ENCODE peak calls at places on chromosomes 7 and 10, in ten cellular contexts. Y, Q, R, U, P, Z, D, M, I and L are unnamed samples. For H3K27me3 and H3K4me1, the result is how much of the 10 kb centered on the place peaks cover.

GRCh38 chr7:26091933-26092332 is 60.1 kb upstream of the NFE2L3 start:
- DNase-seq in Y (no peak), Q (peak), R (no peak), U (no peak), P (peak), Z (no peak), D (no peak), M (no peak), I (no peak), L (no peak)

GRCh38 chr7:111771638-111772037 is 209.3 kb upstream of the IMMP2L start:
- DNase-seq in Y (no peak), Q (peak), R (no peak), U (no peak), P (no peak), Z (no peak), D (no peak), M (no peak), I (no peak), L (no peak)

GRCh38 chr7:150738092-150739044 is 1.1 kb downstream of the GIMAP5 start:
- DNase-seq in Y (no peak), Q (no peak), R (no peak), U (no peak), P (peak), Z (no peak), D (no peak), M (no peak), I (no peak), L (no peak)

GRCh38 chr7:157299613-157300405 is 37.0 kb upstream of the DNAJB6 start:
- DNase-seq in Y (no peak), Q (peak), R (no peak), U (no peak), P (peak), Z (no peak), D (no peak), M (no peak), I (no peak), L (no peak)

GRCh38 chr10:29039659-29040309 is 249.1 kb upstream of the LYZL1 start:
- DNase-seq in Y (no peak), Q (no peak), R (no peak), U (peak), P (peak), Z (no peak), D (no peak), M (no peak), I (no peak), L (no peak)

GRCh38 chr10:122510326-122510725 is 49.0 kb downstream of the HTRA1 start:
- DNase-seq in Y (no peak), Q (peak), R (no peak), U (peak), P (no peak), Z (no peak), D (no peak), M (no peak), I (no peak), L (no peak)

GRCh38 chr7:121510302-121510701 is 114.2 kb upstream of the FAM3C start:
- DNase-seq in Y (no peak), Q (no peak), R (no peak), U (peak), P (no peak), Z (no peak), D (no peak), M (no peak), I (no peak), L (no peak)

GRCh38 chr10:112951349-112952281 is 1.6 kb downstream of the TCF7L2 start:
- DNase-seq in Y (peak), Q (peak), R (peak), U (peak), P (peak), Z (peak), D (peak), M (peak), I (peak), L (peak)

GRCh38 chr7:93461350-93461749 is 113.2 kb downstream of the CALCR start:
- DNase-seq in Y (no peak), Q (peak), R (no peak), U (no peak), P (no peak), Z (no peak), D (no peak), M (no peak), I (no peak), L (no peak)

GRCh38 chr7:128911441-128912031 is 1.0 kb upstream of the KCP start:
- DNase-seq in Y (peak), Q (peak), R (no peak), U (peak), P (no peak), Z (peak), D (peak), M (peak), I (peak), L (no peak)

GRCh38 chr7:1847260-1848001 is 177.4 kb downstream of the ELFN1 start:
- DNase-seq in Y (no peak), Q (no peak), R (no peak), U (no peak), P (no peak), Z (peak), D (no peak), M (no peak), I (no peak), L (no peak)

GRCh38 chr10:31404640-31405039 is 85.6 kb downstream of the ZEB1 start:
- DNase-seq in Y (no peak), Q (no peak), R (no peak), U (no peak), P (no peak), Z (no peak), D (peak), M (no peak), I (no peak), L (peak)

DNA sequence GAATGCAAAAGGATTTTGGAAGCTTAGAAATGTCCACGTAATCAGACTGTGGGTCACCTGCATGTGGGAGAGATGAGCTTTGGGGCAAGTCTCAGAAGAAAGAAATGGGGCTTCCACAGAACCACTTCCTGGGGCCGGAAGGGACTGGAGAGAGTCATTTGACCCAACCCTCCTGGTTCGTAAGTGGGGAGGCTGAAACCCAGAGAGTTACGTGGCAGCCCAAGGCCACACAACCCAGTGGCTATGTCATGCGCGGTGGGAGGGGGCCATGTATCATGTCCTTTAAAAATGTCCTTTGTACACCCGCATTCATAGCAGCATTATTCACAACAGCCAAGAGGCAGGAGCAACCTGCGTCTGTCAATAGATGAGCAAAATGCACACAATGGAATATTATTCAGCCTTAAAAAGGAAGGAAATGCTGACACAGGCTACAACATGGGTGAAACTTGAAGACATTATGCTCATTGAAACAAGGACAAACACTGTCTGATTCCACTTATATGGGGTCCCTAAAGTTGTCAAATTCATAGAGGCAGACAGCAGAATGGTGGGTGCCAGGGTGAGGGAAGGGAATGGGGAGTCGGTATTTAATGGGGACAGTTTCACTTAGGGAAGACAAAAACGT is 15.1 kb downstream of the CAMK2B start:
- DNase-seq in Y (no peak), Q (no peak), R (no peak), U (no peak), P (no peak), Z (no peak), D (no peak), M (no peak), I (peak), L (no peak)
- H3K27me3 ChIP-seq in Y (under half), Q (under half), R (under half), U (under half), P (under half), Z (under half), D (under half), M (under half), I (under half), L (under half)

GRCh38 chr10:110059965-110060364 is 52.2 kb downstream of the ADD3 start:
- DNase-seq in Y (no peak), Q (no peak), R (no peak), U (no peak), P (no peak), Z (no peak), D (peak), M (no peak), I (no peak), L (no peak)
- H3K4me1 ChIP-seq in Y (under half), Q (under half), R (half or more), U (under half), P (under half), Z (half or more), D (under half), M (under half), I (under half), L (half or more)

GRCh38 chr7:28075674-28076358 is 104.8 kb downstream of the JAZF1 start:
- DNase-seq in Y (no peak), Q (no peak), R (no peak), U (no peak), P (no peak), Z (no peak), D (peak), M (no peak), I (no peak), L (no peak)

GRCh38 chr7:28081016-28081415 is 99.6 kb downstream of the JAZF1 start:
- DNase-seq in Y (peak), Q (peak), R (peak), U (no peak), P (no peak), Z (no peak), D (no peak), M (no peak), I (peak), L (no peak)

GRCh38 chr7:28077616-28078015 is 103.0 kb downstream of the JAZF1 start:
- DNase-seq in Y (no peak), Q (no peak), R (no peak), U (no peak), P (no peak), Z (no peak), D (no peak), M (no peak), I (no peak), L (no peak)

GRCh38 chr7:28076421-28077163 is 104.0 kb downstream of the JAZF1 start:
- DNase-seq in Y (no peak), Q (no peak), R (no peak), U (no peak), P (no peak), Z (no peak), D (no peak), M (no peak), I (no peak), L (no peak)

DNA sequence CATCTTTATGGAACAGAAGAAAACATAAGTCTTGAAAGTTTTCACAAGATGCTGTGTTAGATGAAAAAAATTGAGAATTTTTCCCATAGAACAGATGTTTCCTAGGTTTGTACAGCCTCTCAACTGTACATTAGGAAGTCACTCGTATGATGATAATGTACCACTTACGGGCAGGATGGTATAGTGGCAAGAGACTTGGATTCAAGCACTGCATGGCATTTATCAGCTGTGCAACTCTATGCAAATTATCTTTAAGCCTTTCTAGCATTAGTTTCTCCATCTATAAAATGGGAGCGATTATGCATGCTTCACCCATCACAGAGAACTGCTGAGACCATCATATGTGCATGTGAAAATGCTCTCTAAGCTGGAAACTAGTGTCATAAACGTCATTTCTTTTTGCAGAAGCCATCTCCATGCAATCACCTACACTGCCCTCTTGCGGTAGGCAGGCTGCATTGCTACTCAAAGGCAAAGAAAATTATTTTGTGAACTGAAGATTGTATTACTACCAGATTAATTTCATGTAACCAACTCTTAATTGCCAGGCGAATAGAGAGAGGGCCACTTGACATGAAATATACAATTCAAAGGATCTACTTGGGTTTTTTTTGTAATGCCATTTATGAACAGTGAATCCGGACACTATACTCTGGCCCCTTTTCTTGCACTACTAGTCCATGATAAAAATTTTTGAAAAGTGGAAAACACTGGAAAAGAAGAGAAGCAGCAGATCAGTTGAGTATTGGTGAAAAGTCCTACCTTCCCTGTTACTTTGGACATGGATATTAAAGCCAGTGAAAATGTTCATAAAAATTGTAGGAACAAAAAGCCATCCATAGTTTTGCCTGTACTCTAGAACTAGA is 102.3 kb downstream of the JAZF1 start:
- DNase-seq in Y (peak), Q (peak), R (peak), U (peak), P (no peak), Z (no peak), D (peak), M (no peak), I (peak), L (no peak)
- TF ChIP-seq CTCF in Y (peak), Q (peak), R (peak), U (peak), P (peak), Z (peak), D (peak), M (peak), I (peak), L (peak)

GRCh38 chr10:18254692-18255091 is 114.5 kb downstream of the CACNB2 start:
- DNase-seq in Y (no peak), Q (no peak), R (no peak), U (no peak), P (no peak), Z (no peak), D (no peak), M (no peak), I (no peak), L (no peak)

GRCh38 chr10:18264466-18264865 is 124.2 kb downstream of the CACNB2 start:
- DNase-seq in Y (no peak), Q (no peak), R (no peak), U (no peak), P (no peak), Z (no peak), D (no peak), M (no peak), I (no peak), L (no peak)

GRCh38 chr10:18261660-18262292 is 121.6 kb downstream of the CACNB2 start:
- DNase-seq in Y (no peak), Q (no peak), R (no peak), U (no peak), P (no peak), Z (no peak), D (no peak), M (no peak), I (no peak), L (no peak)

GRCh38 chr10:18261063-18261462 is 120.8 kb downstream of the CACNB2 start:
- DNase-seq in Y (no peak), Q (peak), R (no peak), U (no peak), P (no peak), Z (peak), D (no peak), M (no peak), I (no peak), L (peak)

DNA sequence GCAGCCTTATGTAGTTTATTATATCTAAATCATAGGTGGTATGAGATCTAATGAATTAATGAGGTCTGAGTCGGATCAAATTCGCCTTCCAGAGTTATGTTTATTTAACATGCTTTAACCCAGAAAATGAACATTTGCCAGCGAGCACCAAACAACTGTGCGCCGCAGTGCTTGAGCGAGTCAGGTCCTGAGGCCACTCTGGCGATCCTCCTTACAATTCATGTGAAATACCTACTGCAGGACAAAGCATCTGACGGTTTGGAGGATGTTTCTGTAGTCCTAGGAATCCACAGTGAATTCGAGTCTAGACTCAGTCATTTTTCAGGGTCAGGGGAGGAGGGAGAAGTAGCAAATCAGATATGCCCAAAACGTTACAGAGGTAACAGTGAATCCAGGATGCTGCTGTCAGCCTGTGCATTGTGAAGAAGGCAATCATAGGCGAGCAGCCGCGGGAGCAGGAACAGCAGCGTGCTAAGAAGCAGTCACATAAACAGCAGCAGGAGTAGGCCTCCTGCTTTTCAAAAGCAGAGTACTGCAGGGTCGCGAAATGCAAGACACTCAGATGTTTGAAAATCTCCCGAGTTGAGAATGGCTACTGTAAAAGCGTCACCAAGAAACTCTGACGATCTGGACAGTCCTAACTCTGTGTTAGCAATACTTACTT is 120.2 kb downstream of the CACNB2 start:
- DNase-seq in Y (no peak), Q (peak), R (no peak), U (no peak), P (no peak), Z (no peak), D (peak), M (no peak), I (no peak), L (no peak)
- H3K27me3 ChIP-seq in Y (under half), Q (under half), R (under half), U (under half), P (under half), Z (under half), D (under half), M (under half), I (under half), L (under half)

GRCh38 chr10:97685395-97685958 is 1.6 kb downstream of the AVPI1 start:
- DNase-seq in Y (peak), Q (peak), R (peak), U (no peak), P (peak), Z (no peak), D (peak), M (no peak), I (peak), L (no peak)

GRCh38 chr10:97684866-97685394 is 2.1 kb downstream of the AVPI1 start:
- DNase-seq in Y (no peak), Q (no peak), R (no peak), U (no peak), P (peak), Z (no peak), D (no peak), M (no peak), I (no peak), L (no peak)

GRCh38 chr10:97687785-97688781 is 1.0 kb upstream of the AVPI1 start:
- DNase-seq in Y (no peak), Q (peak), R (peak), U (no peak), P (no peak), Z (no peak), D (no peak), M (no peak), I (no peak), L (no peak)

GRCh38 chr10:97686301-97686961 is 610 bp downstream of the AVPI1 start:
- DNase-seq in Y (no peak), Q (no peak), R (no peak), U (no peak), P (no peak), Z (no peak), D (no peak), M (no peak), I (peak), L (no peak)

DNA sequence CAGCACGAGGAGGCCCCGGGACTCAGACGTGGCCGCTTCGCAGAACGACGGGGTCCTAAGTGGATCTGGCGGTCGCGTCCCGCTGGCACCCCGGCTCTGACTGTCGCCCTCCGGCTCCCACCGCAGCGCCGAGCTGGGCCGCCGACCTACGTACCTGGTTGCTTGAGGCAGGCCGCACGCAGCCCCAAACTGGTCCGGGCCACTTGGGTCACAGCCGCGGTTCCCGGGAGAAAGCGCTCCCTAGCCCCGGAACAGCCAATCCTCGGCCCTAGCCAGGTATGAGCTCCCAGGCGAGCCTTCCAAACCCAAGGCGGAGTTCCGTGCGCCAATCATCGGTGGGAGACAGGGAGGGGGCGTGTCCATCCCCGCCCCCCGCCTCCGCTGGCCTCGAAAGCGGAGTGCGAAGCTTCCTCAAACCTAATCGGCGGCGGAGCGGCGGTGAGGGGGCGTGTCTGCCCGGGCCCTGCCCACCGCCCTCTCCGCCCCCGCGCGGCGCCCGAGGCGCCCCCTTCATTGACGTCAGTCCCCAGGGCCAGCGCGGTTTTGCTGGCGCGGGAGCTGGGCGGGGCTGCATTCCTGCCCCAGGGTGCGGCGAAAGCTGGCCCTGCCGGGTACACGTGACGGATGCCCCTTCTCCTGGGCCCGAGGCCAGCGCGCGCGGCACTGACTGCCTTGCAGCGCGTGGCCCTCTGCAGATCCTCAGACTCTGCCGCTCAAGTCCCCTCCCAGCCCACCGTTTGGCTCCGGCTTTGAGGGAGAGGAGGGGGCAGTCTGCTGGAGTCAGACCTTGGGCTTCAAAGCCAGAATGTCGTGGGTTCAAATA is at the start of gene AVPI1:
- DNase-seq in Y (peak), Q (peak), R (peak), U (peak), P (peak), Z (peak), D (peak), M (peak), I (peak), L (peak)
- H3K4me1 ChIP-seq in Y (under half), Q (under half), R (half or more), U (half or more), P (half or more), Z (under half), D (under half), M (under half), I (under half), L (under half)

GRCh38 chr10:11893749-11894278 is 70.7 kb downstream of the PROSER2 start:
- DNase-seq in Y (no peak), Q (no peak), R (no peak), U (no peak), P (no peak), Z (no peak), D (no peak), M (no peak), I (no peak), L (no peak)
- TF ChIP-seq CTCF in Y (no peak), Q (no peak), R (no peak), U (no peak), P (no peak), Z (no peak), D (no peak), M (no peak), I (no peak), L (no peak)

GRCh38 chr10:128147669-128148068 is 21.4 kb upstream of the MKI67 start:
- DNase-seq in Y (no peak), Q (no peak), R (no peak), U (no peak), P (no peak), Z (no peak), D (no peak), M (no peak), I (no peak), L (no peak)
- H3K27me3 ChIP-seq in Y (under half), Q (under half), R (under half), U (under half), P (under half), Z (under half), D (under half), M (under half), I (under half), L (under half)